ENCODE peak calls at places on chromosomes 5 and 9, in eight cellular contexts. R is tibial nerve, G is astrocyte, T is cardiac muscle cell, L is uterus, Y is dorsolateral prefrontal cortex, P is upper lobe of left lung, Z is neuronal stem cell. E is an unnamed sample.

GRCh38 chr9:81526587-81526986 is 162.8 kb downstream of the TLE1 start:
- DNase-seq in R (no peak), G (peak), T (no peak), L (no peak), Y (no peak), P (no peak), Z (no peak), E (no peak)

GRCh38 chr5:116970318-116970717 is 395.7 kb upstream of the SEMA6A start:
- DNase-seq in R (no peak), G (no peak), T (peak), L (no peak), Y (no peak), P (no peak), Z (no peak), E (no peak)

GRCh38 chr5:34062419-34062818 is 19.4 kb upstream of the C1QTNF3 start:
- DNase-seq in R (no peak), G (no peak), T (no peak), L (no peak), Y (no peak), P (no peak), Z (no peak), E (no peak)

GRCh38 chr5:10762178-10762775 is 1.2 kb upstream of the DAP start:
- DNase-seq in R (no peak), G (no peak), T (peak), L (peak), Y (no peak), P (no peak), Z (no peak), E (peak)

GRCh38 chr9:31323726-31324444 is 1060.6 kb upstream of the ACO1 start:
- DNase-seq in R (no peak), G (no peak), T (no peak), L (no peak), Y (no peak), P (no peak), Z (no peak), E (no peak)

GRCh38 chr5:61467766-61468482 is 135.9 kb downstream of the ZSWIM6 start:
- DNase-seq in R (no peak), G (peak), T (no peak), L (no peak), Y (no peak), P (no peak), Z (peak), E (no peak)

GRCh38 chr5:153618857-153619256 is 128.4 kb downstream of the GRIA1 start:
- DNase-seq in R (no peak), G (peak), T (no peak), L (no peak), Y (no peak), P (no peak), Z (no peak), E (no peak)

GRCh38 chr5:16827755-16828154 is 108.3 kb downstream of the MYO10 start:
- DNase-seq in R (no peak), G (no peak), T (no peak), L (no peak), Y (no peak), P (no peak), Z (no peak), E (no peak)

GRCh38 chr9:127574089-127574921 is 37.8 kb upstream of the STXBP1 start:
- DNase-seq in R (no peak), G (no peak), T (no peak), L (no peak), Y (no peak), P (no peak), Z (no peak), E (peak)

GRCh38 chr9:97297889-97298288 is 9.6 kb upstream of the CCDC180 start:
- DNase-seq in R (no peak), G (no peak), T (no peak), L (no peak), Y (no peak), P (no peak), Z (no peak), E (no peak)
- H3K27ac ChIP-seq in R (no peak), G (no peak), T (no peak), L (no peak), Y (no peak), P (no peak), Z (no peak), E (no peak)

GRCh38 chr5:67050125-67050524 is 146.5 kb downstream of the CD180 start:
- DNase-seq in R (no peak), G (no peak), T (no peak), L (no peak), Y (no peak), P (no peak), Z (no peak), E (no peak)
- H3K27ac ChIP-seq in R (no peak), G (no peak), T (no peak), L (no peak), Y (no peak), P (peak), Z (no peak), E (peak)

DNA sequence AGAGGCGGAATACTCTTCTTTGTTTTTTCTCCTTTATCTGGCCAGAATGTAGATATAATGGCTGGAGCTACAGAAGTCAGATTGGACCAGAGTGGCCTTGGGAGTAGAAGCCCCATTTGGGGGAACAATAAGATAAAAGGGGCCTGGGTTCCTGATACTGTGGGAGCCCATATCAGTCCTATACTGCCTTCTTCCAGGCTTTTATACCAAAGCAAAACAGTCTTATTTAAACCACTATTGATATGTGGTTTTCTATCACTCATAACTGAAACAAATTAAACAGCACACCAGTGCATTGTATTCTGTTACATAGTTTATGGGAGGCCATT is 14.3 kb downstream of the SPAAR start:
- DNase-seq in R (no peak), G (no peak), T (no peak), L (no peak), Y (no peak), P (no peak), Z (no peak), E (no peak)
- H3K27ac ChIP-seq in R (peak), G (peak), T (no peak), L (peak), Y (no peak), P (peak), Z (no peak), E (peak)

GRCh38 chr5:122849746-122850145 is 4.3 kb downstream of the SNX24 start:
- DNase-seq in R (no peak), G (peak), T (peak), L (no peak), Y (no peak), P (no peak), Z (no peak), E (no peak)
- H3K27ac ChIP-seq in R (no peak), G (no peak), T (no peak), L (no peak), Y (no peak), P (peak), Z (no peak), E (no peak)